ENCODE peak calls at places on chromosome 19, in nine cellular contexts. O, P, V, M, U, L, T, H and W are unnamed samples.

GRCh38 chr19:43564800-43565199 is 10.5 kb downstream of the XRCC1 start:
- DNase-seq in U (no peak), O (no peak), M (no peak), H (no peak), T (no peak), P (no peak), L (no peak), V (no peak), W (no peak)

GRCh38 chr19:46431824-46432223 is 3.1 kb upstream of the PNMA8C start:
- DNase-seq in H (peak; percentile 86), T (no peak), L (no peak), O (no peak), V (peak; percentile 61), M (no peak), U (no peak), P (no peak), W (no peak)

GRCh38 chr19:14580623-14581237 is 2.2 kb upstream of the CLEC17A start:
- DNase-seq in H (no peak), U (no peak), V (no peak), O (no peak), T (no peak), L (no peak), P (no peak), M (no peak), W (no peak)

GRCh38 chr19:48950159-48950558 is 4.5 kb upstream of the BAX start:
- DNase-seq in V (no peak), M (no peak), T (no peak), H (no peak), L (no peak), U (no peak), O (no peak), P (no peak), W (no peak)

GRCh38 chr19:48630289-48631036 is 6.7 kb downstream of the DBP start:
- DNase-seq in P (peak; percentile 86), U (no peak), M (no peak), O (no peak), T (no peak), H (peak; percentile 88), V (peak; percentile 91), L (no peak), W (no peak)

GRCh38 chr19:34504273-34504808 is 22.8 kb downstream of the WTIP start:
- DNase-seq in U (no peak), H (no peak), P (no peak), V (no peak), T (no peak), O (no peak), M (no peak), L (no peak), W (peak; percentile 38)

GRCh38 chr19:21910318-21910717 is 74.3 kb upstream of the ZNF43 start:
- DNase-seq in V (no peak), H (no peak), M (no peak), L (no peak), U (no peak), T (no peak), P (no peak), O (no peak), W (no peak)

GRCh38 chr19:57280913-57281425 is 684 bp downstream of the ZNF460 start:
- DNase-seq in L (no peak), T (no peak), M (peak; percentile 59), U (no peak), V (no peak), O (no peak), P (no peak), H (no peak), W (no peak)

GRCh38 chr19:55077106-55077505 is 1.4 kb downstream of the EPS8L1 start:
- DNase-seq in T (no peak), U (no peak), H (no peak), V (no peak), O (no peak), P (no peak), L (no peak), M (no peak), W (no peak)

GRCh38 chr19:4692275-4693077 is 22.3 kb upstream of the MYDGF start:
- DNase-seq in O (no peak), V (no peak), P (no peak), M (no peak), L (no peak), U (no peak), T (no peak), H (no peak), W (no peak)

GRCh38 chr19:57903298-57904174 is 12.9 kb downstream of the ZNF417 start:
- DNase-seq in O (peak; percentile 53), T (no peak), L (no peak), V (no peak), H (peak; percentile 73), P (no peak), U (no peak), M (no peak), W (no peak)

GRCh38 chr19:7219056-7219455 is 75.2 kb downstream of the INSR start:
- DNase-seq in L (no peak), M (no peak), H (no peak), O (no peak), U (no peak), T (no peak), V (no peak), P (no peak), W (no peak)
- H3K4me3 ChIP-seq in L (no peak overlapping the region), M (no peak overlapping the region), H (no peak overlapping the region), O (no peak overlapping the region), U (no peak overlapping the region), T (no peak overlapping the region), V (no peak overlapping the region), P (no peak overlapping the region), W (no peak overlapping the region)

DNA sequence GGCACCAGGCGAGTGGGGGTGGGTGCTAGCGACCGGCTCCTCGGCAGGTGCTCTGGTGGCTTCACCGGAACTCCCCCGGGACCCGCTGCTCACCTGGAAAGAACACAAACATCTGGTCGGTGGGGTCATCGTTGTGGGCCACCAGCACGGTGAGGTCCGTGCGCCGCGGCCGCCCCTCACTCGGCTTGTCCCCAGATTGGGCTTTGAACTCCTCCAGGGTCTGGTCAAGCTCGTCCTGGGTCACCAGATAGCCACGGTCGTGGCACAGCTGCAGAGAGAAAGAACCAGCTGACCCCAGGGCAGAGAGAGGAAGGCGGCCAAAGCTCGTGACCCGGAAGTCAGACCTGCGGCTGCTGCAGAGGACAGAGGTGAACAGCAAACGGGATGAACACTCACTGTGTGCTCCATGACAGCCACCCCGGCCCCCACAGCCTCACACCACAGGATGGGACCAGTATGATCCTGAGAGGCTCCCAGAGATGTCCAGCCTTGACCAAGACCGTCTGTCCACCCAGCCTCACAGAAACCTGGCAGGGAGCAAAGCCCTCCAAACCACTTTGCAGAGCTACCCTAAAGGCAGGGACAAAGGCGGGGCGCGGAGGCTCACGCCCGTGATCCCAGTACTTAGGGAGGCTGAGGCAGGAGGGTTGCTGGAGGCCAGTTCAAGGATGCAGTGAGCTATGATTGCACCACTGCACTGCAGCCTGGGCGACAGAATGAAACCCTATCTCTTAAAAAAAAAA is 1.2 kb downstream of the POLR2E start:
- DNase-seq in M (no peak), U (no peak), T (no peak), O (no peak), H (no peak), P (no peak), L (no peak), V (no peak), W (no peak)
- H3K4me1 ChIP-seq in M (peaks cover 38% of the 10 kb centered on the region), U (peaks cover 58% of the 10 kb centered on the region), T (peaks cover 21% of the 10 kb centered on the region), O (peaks cover 12% of the 10 kb centered on the region), H (no peaks in the 10 kb centered on the region), P (peaks cover 12% of the 10 kb centered on the region), L (no peaks in the 10 kb centered on the region), V (no peaks in the 10 kb centered on the region), W (peaks cover 13% of the 10 kb centered on the region)

GRCh38 chr19:28303502-28303901 is 909.4 kb downstream of the UQCRFS1 start:
- DNase-seq in T (no peak), M (no peak), O (no peak), P (no peak), U (no peak), H (no peak), V (no peak), L (no peak), W (no peak)
- H3K36me3 ChIP-seq in T (no peaks in the 10 kb centered on the region), M (no peaks in the 10 kb centered on the region), O (no peaks in the 10 kb centered on the region), P (no peaks in the 10 kb centered on the region), U (no peaks in the 10 kb centered on the region), H (no peaks in the 10 kb centered on the region), V (no peaks in the 10 kb centered on the region), L (no peaks in the 10 kb centered on the region), W (no peaks in the 10 kb centered on the region)

DNA sequence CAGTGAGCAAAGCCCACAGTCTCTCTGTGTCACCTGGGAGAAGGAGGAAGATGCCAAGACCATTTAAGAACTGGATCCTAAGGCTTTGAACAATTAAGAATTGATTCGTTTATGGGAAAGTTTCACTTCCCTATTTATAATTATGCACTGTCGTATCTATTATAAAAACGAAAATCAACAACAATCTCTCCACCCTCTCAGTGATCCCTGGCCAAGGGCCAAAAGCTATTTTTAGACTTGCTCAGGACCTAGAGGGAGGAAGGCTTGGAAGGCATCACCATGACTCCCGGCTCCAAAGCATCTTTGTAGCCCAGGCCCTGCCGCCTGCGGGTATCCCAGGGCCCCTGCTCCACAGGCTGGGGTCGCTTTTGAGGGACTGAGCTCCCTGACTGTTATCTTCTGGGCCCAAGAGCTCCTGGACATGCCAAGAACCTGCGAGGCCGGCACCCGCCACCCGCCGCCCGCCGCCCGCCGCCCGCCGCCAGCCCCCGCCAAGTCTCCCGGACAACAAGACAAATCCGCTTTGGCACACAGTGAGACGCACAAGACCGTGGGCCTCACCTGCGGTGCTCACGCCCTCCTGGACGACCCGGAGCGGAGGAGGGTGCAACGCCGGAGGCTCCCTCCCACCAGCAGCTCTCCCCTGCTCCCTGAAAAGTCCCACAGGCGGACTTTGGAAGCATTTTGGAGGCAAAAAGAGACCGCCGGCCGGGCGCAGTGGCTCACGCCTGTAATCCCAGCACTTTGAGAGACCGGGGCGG is 1.2 kb downstream of the RHPN2 start:
- DNase-seq in L (no peak), P (no peak), T (no peak), M (no peak), V (no peak), U (no peak), H (peak; percentile 41), O (peak; percentile 30), W (no peak)
- H3K4me3 ChIP-seq in L (peak overlapping the region; percentile 40), P (peak overlapping the region; percentile 57), T (peak overlapping the region; percentile 49), M (no peak overlapping the region), V (no peak overlapping the region), U (no peak overlapping the region), H (peak overlapping the region; percentile 87), O (peak overlapping the region; percentile 48), W (peak overlapping the region; percentile 49)

GRCh38 chr19:13017306-13018036 is 22.2 kb downstream of the NFIX start:
- DNase-seq in L (no peak), T (no peak), M (no peak), U (no peak), V (no peak), H (peak; percentile 66), O (no peak), P (no peak), W (no peak)

GRCh38 chr19:13020002-13020414 is 24.7 kb downstream of the NFIX start:
- DNase-seq in H (peak; percentile 93), O (peak; percentile 34), T (no peak), M (no peak), U (no peak), P (no peak), V (no peak), L (no peak), W (no peak)

GRCh38 chr19:13019330-13019729 is 24.1 kb downstream of the NFIX start:
- DNase-seq in O (no peak), U (no peak), M (no peak), V (no peak), P (no peak), H (no peak), T (no peak), L (no peak), W (no peak)

GRCh38 chr19:13016628-13017305 is 21.5 kb downstream of the NFIX start:
- DNase-seq in L (no peak), U (no peak), M (no peak), O (no peak), V (no peak), H (peak; percentile 48), P (no peak), T (no peak), W (no peak)

GRCh38 chr19:13018037-13018914 is 23.0 kb downstream of the NFIX start:
- DNase-seq in H (peak; percentile 70), P (no peak), L (peak; percentile 64), M (no peak), U (no peak), O (peak; percentile 35), V (no peak), T (no peak), W (no peak)
- H3K4me1 ChIP-seq in H (peaks cover 95% of the 10 kb centered on the region), P (peaks cover 9% of the 10 kb centered on the region), L (no peaks in the 10 kb centered on the region), M (peaks cover 21% of the 10 kb centered on the region), U (peaks cover 22% of the 10 kb centered on the region), O (peaks cover 48% of the 10 kb centered on the region), V (peaks cover 6% of the 10 kb centered on the region), T (peaks cover 46% of the 10 kb centered on the region), W (peaks cover 43% of the 10 kb centered on the region)